ENCODE peak calls at places on chromosomes 3 and 15, in nine cellular contexts. K is fibroblast of lung; C is SJSA1; X is gastrocnemius medialis; D is kidney; Q is CD8-positive, alpha-beta memory T cell; E is foreskin fibroblast; G is colonic mucosa; M is lower lobe of right lung. H is an unnamed sample.

GRCh38 chr3:134480546-134480945 is 5.2 kb downstream of the ANAPC13 start:
- DNase-seq in K (no peak), C (no peak), X (no peak), D (no peak), Q (no peak), E (peak), G (no peak), M (no peak), H (no peak)

GRCh38 chr3:85867072-85867471 is 908.3 kb downstream of the CADM2 start:
- DNase-seq in K (no peak), C (no peak), X (no peak), D (no peak), Q (no peak), E (no peak), G (no peak), M (no peak), H (no peak)

GRCh38 chr3:58647661-58648141 is 18.9 kb downstream of the FAM3D start:
- DNase-seq in K (no peak), C (no peak), X (no peak), D (no peak), Q (no peak), E (peak), G (no peak), M (no peak), H (no peak)

GRCh38 chr15:26937134-26937533 is 33.8 kb upstream of the GABRG3 start:
- DNase-seq in K (no peak), C (no peak), X (no peak), D (no peak), Q (no peak), E (no peak), G (no peak), M (no peak), H (no peak)

GRCh38 chr15:29449136-29449535 is 179.5 kb upstream of the NSMCE3 start:
- DNase-seq in K (no peak), C (no peak), X (no peak), D (no peak), Q (no peak), E (peak), G (no peak), M (no peak), H (peak)

GRCh38 chr15:25846377-25846776 is 16.8 kb downstream of the ATP10A start:
- DNase-seq in K (no peak), C (no peak), X (no peak), D (no peak), Q (peak), E (no peak), G (no peak), M (no peak), H (no peak)

GRCh38 chr15:78624651-78625590 is 4.1 kb upstream of the CHRNA3 start:
- DNase-seq in K (no peak), C (no peak), X (no peak), D (no peak), Q (no peak), E (no peak), G (no peak), M (no peak), H (no peak)

GRCh38 chr3:12758025-12758830 is 831 bp downstream of the TMEM40 start:
- DNase-seq in K (peak), C (peak), X (no peak), D (peak), Q (no peak), E (peak), G (no peak), M (peak), H (peak)

GRCh38 chr3:66803206-66803605 is 194.9 kb upstream of the KBTBD8 start:
- DNase-seq in K (no peak), C (no peak), X (no peak), D (no peak), Q (no peak), E (no peak), G (no peak), M (no peak), H (no peak)

GRCh38 chr3:2655229-2655701 is 454.9 kb downstream of the IL5RA start:
- DNase-seq in K (peak), C (no peak), X (no peak), D (no peak), Q (no peak), E (no peak), G (no peak), M (no peak), H (no peak)

GRCh38 chr3:111218615-111219014 is 147.0 kb downstream of the NECTIN3 start:
- DNase-seq in K (no peak), C (no peak), X (no peak), D (no peak), Q (no peak), E (no peak), G (no peak), M (no peak), H (no peak)

GRCh38 chr15:88657326-88658069 is 18.7 kb downstream of the ISG20 start:
- DNase-seq in K (peak), C (peak), X (no peak), D (no peak), Q (no peak), E (peak), G (no peak), M (no peak), H (peak)

GRCh38 chr3:110157221-110157620 is 819.9 kb upstream of the DPPA4 start:
- DNase-seq in K (no peak), C (no peak), X (no peak), D (no peak), Q (no peak), E (no peak), G (no peak), M (no peak), H (no peak)

GRCh38 chr3:56754753-56755365 is 46.9 kb downstream of the ARHGEF3 start:
- DNase-seq in K (no peak), C (no peak), X (no peak), D (peak), Q (peak), E (no peak), G (no peak), M (peak), H (no peak)

GRCh38 chr15:50261979-50262378 is 3.5 kb downstream of the HDC start:
- DNase-seq in K (no peak), C (no peak), X (no peak), D (no peak), Q (no peak), E (no peak), G (no peak), M (no peak), H (no peak)

GRCh38 chr3:176193032-176193698 is 1004.1 kb downstream of the TBL1XR1 start:
- DNase-seq in K (peak), C (no peak), X (no peak), D (no peak), Q (no peak), E (no peak), G (no peak), M (no peak), H (no peak)

GRCh38 chr3:71891483-71891882 is 106.5 kb upstream of the PROK2 start:
- DNase-seq in K (no peak), C (no peak), X (no peak), D (no peak), Q (no peak), E (peak), G (no peak), M (no peak), H (no peak)

GRCh38 chr15:86855962-86856361 is 776.3 kb downstream of the AGBL1 start:
- DNase-seq in K (no peak), C (no peak), X (no peak), D (no peak), Q (no peak), E (no peak), G (no peak), M (no peak), H (no peak)

GRCh38 chr15:95499397-95499796 is 831.1 kb upstream of the NR2F2 start:
- DNase-seq in K (no peak), C (no peak), X (no peak), D (no peak), Q (no peak), E (no peak), G (no peak), M (no peak), H (no peak)

GRCh38 chr15:33994005-33994615 is 25.8 kb downstream of the CHRM5 start:
- DNase-seq in K (peak), C (peak), X (no peak), D (no peak), Q (no peak), E (peak), G (no peak), M (no peak), H (peak)

GRCh38 chr15:34018021-34018645 is 20.9 kb downstream of the AVEN start:
- DNase-seq in K (no peak), C (no peak), X (no peak), D (no peak), Q (peak), E (no peak), G (no peak), M (no peak), H (no peak)

GRCh38 chr3:104805042-104805441 is 561.7 kb upstream of the ALCAM start:
- DNase-seq in K (no peak), C (no peak), X (no peak), D (no peak), Q (no peak), E (no peak), G (no peak), M (no peak), H (no peak)

GRCh38 chr15:75828429-75828828 is 14.8 kb upstream of the UBE2Q2 start:
- DNase-seq in K (no peak), C (no peak), X (no peak), D (no peak), Q (no peak), E (no peak), G (no peak), M (no peak), H (no peak)

GRCh38 chr15:41870689-41871081 is 23.2 kb downstream of the SPTBN5 start:
- DNase-seq in K (peak), C (no peak), X (no peak), D (no peak), Q (peak), E (peak), G (no peak), M (no peak), H (no peak)

GRCh38 chr15:26179906-26180305 is 316.8 kb upstream of the ATP10A start:
- DNase-seq in K (no peak), C (no peak), X (no peak), D (no peak), Q (no peak), E (no peak), G (no peak), M (no peak), H (peak)

GRCh38 chr3:149252272-149252671 is 30.6 kb upstream of the CP start:
- DNase-seq in K (no peak), C (no peak), X (no peak), D (no peak), Q (no peak), E (no peak), G (no peak), M (no peak), H (no peak)

GRCh38 chr3:178658694-178659315 is 122.6 kb downstream of the KCNMB2 start:
- DNase-seq in K (no peak), C (no peak), X (no peak), D (no peak), Q (no peak), E (no peak), G (no peak), M (no peak), H (no peak)

GRCh38 chr3:129653019-129653418 is 46.5 kb upstream of the PLXND1 start:
- DNase-seq in K (no peak), C (no peak), X (no peak), D (no peak), Q (no peak), E (no peak), G (no peak), M (no peak), H (no peak)

GRCh38 chr3:149319750-149320149 is 13.7 kb downstream of the TM4SF18 start:
- DNase-seq in K (no peak), C (no peak), X (no peak), D (no peak), Q (no peak), E (no peak), G (no peak), M (no peak), H (no peak)

GRCh38 chr3:186784820-186785516 is 1.6 kb downstream of the EIF4A2 start:
- DNase-seq in K (no peak), C (peak), X (no peak), D (no peak), Q (no peak), E (peak), G (no peak), M (no peak), H (no peak)

GRCh38 chr15:101033801-101034200 is 114.6 kb downstream of the LRRK1 start:
- DNase-seq in K (no peak), C (no peak), X (no peak), D (no peak), Q (no peak), E (no peak), G (no peak), M (no peak), H (no peak)

GRCh38 chr15:101037090-101037830 is 118.1 kb downstream of the LRRK1 start:
- DNase-seq in K (no peak), C (no peak), X (no peak), D (peak), Q (no peak), E (no peak), G (peak), M (no peak), H (no peak)

GRCh38 chr15:101035611-101036010 is 116.5 kb downstream of the LRRK1 start:
- DNase-seq in K (no peak), C (no peak), X (no peak), D (no peak), Q (no peak), E (no peak), G (no peak), M (no peak), H (no peak)

GRCh38 chr15:101038327-101039003 is 119.3 kb downstream of the LRRK1 start:
- DNase-seq in K (no peak), C (no peak), X (no peak), D (no peak), Q (no peak), E (no peak), G (peak), M (no peak), H (no peak)

DNA sequence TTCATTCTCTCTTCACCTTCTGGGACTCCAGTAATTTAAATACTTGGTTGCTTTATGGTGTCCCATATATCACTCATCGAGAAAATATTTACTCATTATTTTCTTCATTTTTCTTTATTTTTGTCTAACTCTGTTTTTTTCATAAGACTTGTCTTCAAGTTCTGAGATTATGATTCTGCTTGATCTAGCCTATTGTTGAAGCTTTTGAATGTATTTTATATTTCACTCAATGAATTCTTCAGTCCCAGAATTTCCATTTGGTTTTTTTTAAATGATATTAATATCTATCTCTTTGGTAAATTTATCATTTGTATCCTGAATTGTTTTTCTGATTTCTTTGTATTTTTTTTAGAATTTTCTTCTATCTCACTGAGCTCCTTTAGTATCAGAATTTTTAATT is 117.0 kb downstream of the LRRK1 start:
- DNase-seq in K (no peak), C (no peak), X (no peak), D (no peak), Q (no peak), E (no peak), G (no peak), M (no peak), H (no peak)
- H3K4me3 ChIP-seq in K (no peak), C (no peak), X (no peak), D (no peak), Q (no peak), E (no peak), G (no peak), M (no peak), H (no peak)

GRCh38 chr3:113828605-113829004 is 10.0 kb upstream of the GRAMD1C start:
- DNase-seq in K (no peak), C (no peak), X (no peak), D (no peak), Q (no peak), E (no peak), G (no peak), M (no peak), H (no peak)

GRCh38 chr3:113819866-113820265 is 18.7 kb upstream of the GRAMD1C start:
- DNase-seq in K (no peak), C (no peak), X (no peak), D (no peak), Q (no peak), E (no peak), G (no peak), M (no peak), H (no peak)

GRCh38 chr3:113829576-113830354 is 8.8 kb upstream of the GRAMD1C start:
- DNase-seq in K (peak), C (no peak), X (no peak), D (no peak), Q (no peak), E (no peak), G (no peak), M (no peak), H (no peak)

DNA sequence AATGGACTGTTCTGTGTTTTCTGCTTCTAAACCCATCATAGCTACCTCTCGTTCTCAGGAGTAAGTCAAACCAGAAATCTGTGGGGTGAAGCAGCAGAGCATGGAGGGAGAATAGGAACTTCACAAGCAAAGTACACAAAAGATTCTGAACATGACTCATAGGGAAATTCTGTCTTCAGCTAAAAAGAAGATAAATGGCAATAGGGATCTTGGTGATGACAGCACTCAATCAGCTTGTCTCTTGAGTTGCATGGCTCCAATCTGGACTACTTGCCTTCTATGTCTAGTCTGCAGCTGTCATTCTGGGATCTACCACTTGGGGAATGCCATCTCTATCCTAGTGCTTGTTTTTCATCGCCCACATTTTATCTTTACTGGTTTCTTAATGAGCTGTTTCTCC is 13.5 kb upstream of the GRAMD1C start:
- DNase-seq in K (no peak), C (peak), X (no peak), D (no peak), Q (no peak), E (no peak), G (no peak), M (no peak), H (peak)
- H3K4me3 ChIP-seq in K (no peak), C (no peak), X (no peak), D (no peak), Q (no peak), E (no peak), G (no peak), M (no peak), H (no peak)

GRCh38 chr15:65066001-65066634 is 1.7 kb downstream of the RASL12 start:
- DNase-seq in K (no peak), C (peak), X (no peak), D (no peak), Q (no peak), E (no peak), G (no peak), M (no peak), H (no peak)
- H3K4me3 ChIP-seq in K (peak), C (peak), X (no peak), D (no peak), Q (no peak), E (peak), G (no peak), M (peak), H (no peak)

GRCh38 chr3:52246264-52246620 is 683 bp downstream of the PPM1M start:
- DNase-seq in K (no peak), C (no peak), X (no peak), D (no peak), Q (no peak), E (no peak), G (no peak), M (no peak), H (no peak)
- H3K4me3 ChIP-seq in K (peak), C (peak), X (peak), D (peak), Q (peak), E (peak), G (peak), M (peak), H (peak)

GRCh38 chr3:152270944-152271343 is 2.2 kb downstream of the MBNL1 start:
- DNase-seq in K (no peak), C (peak), X (no peak), D (no peak), Q (no peak), E (no peak), G (no peak), M (no peak), H (no peak)
- H3K4me3 ChIP-seq in K (peak), C (peak), X (peak), D (peak), Q (peak), E (peak), G (peak), M (peak), H (peak)

DNA sequence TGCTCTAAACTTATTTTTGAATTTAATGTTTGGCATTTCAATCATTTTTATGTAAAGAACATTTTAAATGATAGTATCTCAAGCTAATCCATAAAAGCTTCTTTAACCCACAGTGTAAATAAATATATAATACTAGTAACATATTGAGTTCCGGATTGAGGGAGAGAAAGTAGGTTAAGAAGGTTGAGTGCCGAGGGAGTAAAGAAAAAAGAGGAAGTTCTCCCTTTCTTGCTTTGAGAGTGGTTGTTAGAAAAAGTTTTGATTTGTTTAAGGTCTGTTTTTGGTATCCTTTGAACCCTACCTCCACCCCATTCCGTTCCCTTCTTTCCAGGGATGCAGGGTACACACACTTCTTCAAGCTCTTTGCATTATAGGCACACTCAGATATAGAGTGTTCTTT is 130.8 kb downstream of the VPS8 start:
- DNase-seq in K (no peak), C (no peak), X (no peak), D (no peak), Q (no peak), E (no peak), G (no peak), M (no peak), H (no peak)
- H3K4me3 ChIP-seq in K (no peak), C (no peak), X (no peak), D (no peak), Q (no peak), E (no peak), G (no peak), M (no peak), H (no peak)

H was measured in hepatocyte.